ENCODE peak calls at places on chromosomes 11 and 22, in seven cellular contexts. F is AG09309, N is AG04450, K is fibroblast of villous mesenchyme, R is IMR-90, S is SK-N-SH, G is GM10248. V is an unnamed sample.

GRCh38 chr11:111322534-111322933 is 24.2 kb downstream of the POU2AF3 start:
- DNase-seq in R (no peak), K (no peak), N (no peak), G (no peak), F (no peak), S (no peak), V (no peak)

GRCh38 chr11:106956887-106957505 is 61.3 kb downstream of the GUCY1A2 start:
- DNase-seq in K (peak), R (no peak), F (no peak), G (no peak), N (no peak), S (no peak), V (no peak)

GRCh38 chr11:116993599-116993998 is 104.6 kb downstream of the SIK3 start:
- DNase-seq in F (no peak), R (no peak), N (no peak), S (peak), K (no peak), G (no peak), V (no peak)

GRCh38 chr22:44461083-44461375 is 37.0 kb downstream of the RTL6 start:
- DNase-seq in N (no peak), K (no peak), R (no peak), S (no peak), F (no peak), G (no peak), V (no peak)

GRCh38 chr11:58004664-58005063 is 19.0 kb upstream of the OR9Q1 start:
- DNase-seq in F (no peak), N (no peak), G (no peak), R (no peak), K (peak), S (no peak), V (no peak)

GRCh38 chr11:50188040-50188439 is 155.4 kb downstream of the OR4C45 start:
- DNase-seq in S (no peak), R (no peak), G (no peak), N (no peak), K (no peak), F (no peak), V (no peak)

GRCh38 chr11:117528061-117528780 is 200.6 kb downstream of the CEP164 start:
- DNase-seq in G (no peak), K (no peak), N (no peak), S (peak), R (no peak), F (no peak), V (no peak)

GRCh38 chr22:36029406-36029755 is 757 bp upstream of the RBFOX2 start:
- DNase-seq in G (no peak), S (no peak), N (no peak), K (peak), R (peak), F (no peak), V (no peak)

GRCh38 chr11:67373916-67374570 is 645 bp upstream of the CLCF1 start:
- DNase-seq in R (peak), N (peak), F (peak), S (peak), G (peak), K (peak), V (peak)

GRCh38 chr11:19768815-19769214 is 56.2 kb downstream of the NAV2 start:
- DNase-seq in R (no peak), G (no peak), K (no peak), S (no peak), N (no peak), F (no peak), V (no peak)

GRCh38 chr11:94623120-94623735 is 56.1 kb downstream of the PIWIL4 start:
- DNase-seq in N (peak), F (peak), G (peak), S (peak), R (peak), K (peak), V (no peak)

GRCh38 chr11:106088896-106089295 is 11.4 kb downstream of the AASDHPPT start:
- DNase-seq in N (no peak), F (no peak), G (no peak), R (peak), K (no peak), S (no peak), V (no peak)

GRCh38 chr22:40716116-40716515 is 36.8 kb downstream of the MCHR1 start:
- DNase-seq in N (no peak), G (no peak), K (peak), S (no peak), F (no peak), R (no peak), V (no peak)

GRCh38 chr11:82556210-82556609 is 177.5 kb downstream of the FAM181B start:
- DNase-seq in N (no peak), G (no peak), K (no peak), R (no peak), S (no peak), F (no peak), V (no peak)

GRCh38 chr11:17564687-17565042 is 17.6 kb downstream of the OTOG start:
- DNase-seq in F (no peak), N (no peak), R (no peak), G (no peak), K (no peak), S (no peak), V (no peak)
- TF ChIP-seq CTCF in F (no peak), N (peak), R (no peak), G (no peak), K (no peak), S (peak), V (no peak)

DNA sequence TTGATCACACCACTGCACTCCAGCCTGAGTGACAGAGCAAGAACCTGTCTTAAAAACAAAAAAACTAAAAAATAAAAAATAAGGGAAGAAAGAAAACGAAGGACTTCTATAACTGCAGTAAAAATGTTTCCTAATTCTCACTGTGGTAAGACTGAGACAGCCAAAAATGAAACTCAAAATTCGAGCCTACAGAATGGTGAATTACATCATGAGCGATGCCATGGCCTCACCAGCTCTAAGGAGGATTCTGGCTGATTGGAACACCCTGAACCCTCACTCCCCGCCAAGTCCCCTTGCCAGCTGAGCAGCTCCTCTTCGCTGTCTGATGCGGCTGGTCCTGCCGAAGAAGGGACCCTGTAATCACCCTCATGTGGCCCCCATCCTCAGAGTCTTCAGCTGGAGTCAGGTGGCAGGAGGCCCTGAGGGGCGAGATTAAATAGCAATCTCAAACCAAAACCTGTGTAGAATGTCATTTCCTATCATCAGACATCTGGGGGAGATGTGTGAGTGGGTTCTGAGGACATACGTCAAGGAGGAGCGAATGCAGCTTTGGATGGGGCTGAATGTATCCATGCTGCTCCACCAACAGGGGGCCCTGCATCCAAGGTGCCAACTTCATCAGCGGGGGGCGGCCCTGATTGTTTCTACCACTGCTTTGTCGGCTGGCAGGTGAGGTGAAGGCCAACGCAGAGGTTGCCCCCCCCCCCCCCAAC is 29.2 kb downstream of the PDGFB start:
- DNase-seq in S (no peak), F (no peak), R (no peak), G (peak), N (no peak), K (no peak), V (no peak)
- TF ChIP-seq CTCF in S (peak), F (peak), R (peak), G (peak), N (peak), K (peak), V (no peak)

GRCh38 chr11:10456519-10456918 is 1.5 kb downstream of the AMPD3 start:
- DNase-seq in G (no peak), N (no peak), F (no peak), R (no peak), K (no peak), S (no peak), V (no peak)

GRCh38 chr11:10460611-10461275 is 5.7 kb downstream of the AMPD3 start:
- DNase-seq in R (no peak), S (no peak), K (peak), F (no peak), G (peak), N (no peak), V (no peak)

GRCh38 chr11:10459029-10459970 is 4.2 kb downstream of the AMPD3 start:
- DNase-seq in N (no peak), K (no peak), R (no peak), G (peak), F (no peak), S (no peak), V (no peak)

GRCh38 chr11:10457901-10458300 is 2.8 kb downstream of the AMPD3 start:
- DNase-seq in S (no peak), N (no peak), K (no peak), F (no peak), R (no peak), G (no peak), V (no peak)

DNA sequence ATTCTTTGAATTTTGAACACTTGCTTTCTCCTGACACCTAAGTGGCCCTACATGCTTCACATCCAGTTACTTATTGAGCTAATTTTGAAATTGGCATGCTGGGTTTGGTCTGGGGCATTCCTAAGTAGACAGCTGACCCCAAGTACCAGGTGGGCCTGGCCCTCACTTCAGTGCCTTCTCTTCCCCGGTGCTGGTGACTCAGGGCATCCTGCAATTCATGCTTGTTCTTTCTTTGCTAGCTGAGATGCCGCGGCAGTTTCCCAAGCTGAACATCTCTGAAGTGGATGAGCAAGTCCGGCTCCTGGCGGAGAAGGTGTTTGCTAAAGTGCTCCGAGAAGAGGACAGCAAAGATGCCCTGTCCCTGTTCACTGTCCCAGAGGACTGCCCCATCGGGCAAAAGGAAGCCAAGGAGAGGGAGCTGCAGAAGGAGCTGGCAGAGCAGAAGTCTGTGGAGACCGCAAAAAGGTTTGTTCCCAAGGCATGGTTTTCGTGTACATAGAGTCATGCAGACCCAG is 6.3 kb downstream of the AMPD3 start:
- DNase-seq in S (no peak), R (no peak), N (no peak), G (no peak), F (no peak), K (no peak), V (no peak)
- TF ChIP-seq CTCF in S (no peak), R (no peak), N (no peak), G (no peak), F (no peak), K (no peak), V (no peak)

DNA sequence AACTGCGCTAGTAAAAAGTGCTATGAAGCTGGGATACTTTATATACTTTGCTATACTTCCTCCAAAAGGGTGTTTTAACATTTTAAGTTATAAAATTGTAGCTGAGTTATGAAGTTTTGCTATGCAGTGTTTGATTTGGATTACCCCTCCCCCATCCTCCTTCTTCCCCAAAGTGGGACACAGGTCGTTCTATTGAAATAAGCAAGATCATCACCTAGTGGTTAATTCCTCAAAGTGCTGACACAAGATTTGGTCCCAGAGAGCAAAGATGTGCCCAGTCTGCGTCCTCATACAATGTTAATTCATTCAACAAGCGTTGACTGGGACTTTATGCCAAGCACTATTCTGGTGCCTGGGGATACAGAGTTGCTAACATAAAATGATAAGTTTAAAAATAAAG is 78.5 kb downstream of the SPON1 start:
- DNase-seq in S (no peak), R (peak), K (peak), G (no peak), F (no peak), N (no peak), V (no peak)
- TF ChIP-seq CTCF in S (peak), R (peak), K (peak), G (no peak), F (peak), N (peak), V (no peak)

DNA sequence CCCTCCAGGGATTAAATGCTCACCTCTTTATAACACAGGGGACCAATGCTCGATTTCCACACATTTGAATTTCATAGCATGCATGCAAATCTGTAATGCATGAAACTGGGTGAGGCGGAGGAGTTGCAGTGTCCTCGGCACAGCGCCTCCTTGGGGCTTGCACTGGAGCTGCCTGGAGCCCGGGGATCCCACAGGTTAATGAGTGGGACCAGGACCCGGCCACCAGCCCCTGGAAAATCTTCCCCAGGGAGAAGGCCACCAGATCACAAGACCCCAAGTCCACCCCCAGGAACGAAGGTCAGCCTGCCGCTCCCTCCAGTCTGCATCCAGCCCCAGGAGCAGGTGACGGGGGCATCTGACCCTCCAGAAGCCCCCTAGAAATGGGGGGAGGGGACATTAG is 119.1 kb downstream of the MN1 start:
- DNase-seq in N (no peak), F (no peak), S (no peak), G (no peak), K (no peak), R (no peak), V (no peak)
- TF ChIP-seq CTCF in N (peak), F (peak), S (peak), G (no peak), K (peak), R (peak), V (no peak)

DNA sequence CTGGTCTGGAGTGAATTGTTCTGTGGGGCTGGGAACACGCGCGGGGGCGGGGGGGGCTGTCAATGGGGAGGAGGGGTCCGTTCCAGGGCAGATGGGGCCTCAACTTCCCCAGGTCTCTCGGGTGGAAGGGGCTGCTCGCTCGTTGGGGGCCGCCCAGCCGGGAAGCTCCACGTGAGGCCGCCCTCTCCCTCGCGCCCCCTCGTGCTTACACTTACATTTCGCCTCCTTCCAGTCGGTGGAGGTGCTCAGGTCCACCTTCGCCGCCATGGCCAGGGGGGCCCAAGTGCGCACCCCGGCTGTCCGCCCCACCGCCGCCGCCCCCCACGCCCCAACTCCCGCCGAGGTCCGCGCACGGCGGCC is 451 bp downstream of the MACROD1 start:
- DNase-seq in R (no peak), K (no peak), N (no peak), G (no peak), F (no peak), S (no peak), V (no peak)
- TF ChIP-seq CTCF in R (peak), K (no peak), N (no peak), G (peak), F (peak), S (peak), V (no peak)

DNA sequence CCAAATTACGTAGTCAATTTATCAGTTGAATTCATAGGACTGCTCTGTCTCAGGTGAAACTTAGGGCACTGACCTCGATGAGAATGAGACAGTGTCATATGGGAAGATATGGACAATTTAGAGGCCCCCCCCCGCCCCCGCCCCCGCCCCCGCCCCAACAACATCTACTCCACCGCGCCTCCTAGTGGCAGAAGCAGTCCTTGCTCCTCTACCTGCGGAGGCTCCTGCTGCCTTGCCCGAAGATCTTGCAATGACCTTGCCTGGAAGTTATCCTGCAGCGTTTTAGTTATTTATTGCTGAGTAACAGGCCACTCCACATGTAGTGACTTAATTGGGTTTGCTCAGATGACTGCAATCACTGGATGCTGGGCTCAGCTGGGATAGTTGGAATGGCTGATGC is 15.1 kb downstream of the SERPINH1 start:
- DNase-seq in N (no peak), R (peak), G (peak), S (peak), F (no peak), K (peak), V (no peak)
- TF ChIP-seq CTCF in N (peak), R (peak), G (peak), S (peak), F (peak), K (peak), V (no peak)

V was measured in omental fat pad.